ENCODE peak calls at places on chromosomes 1 and 21, in six cellular contexts. C is IMR-90, D is H9, E is H1, N is mesendoderm, L is mesenchymal stem cell. K is an unnamed sample.

GRCh38 chr1:221694109-221694508 is 47.8 kb downstream of the DUSP10 start:
- DNase-seq in C (no peak), E (no peak), L (no peak), D (no peak), N (no peak), K (no peak)

GRCh38 chr1:36803870-36804560 is 230.3 kb downstream of the GRIK3 start:
- DNase-seq in N (no peak), E (no peak), L (no peak), D (no peak), C (no peak), K (no peak)

GRCh38 chr1:15696956-15697521 is 12.9 kb downstream of the PLEKHM2 start:
- DNase-seq in L (no peak), E (no peak), N (no peak), C (no peak), D (no peak), K (no peak)

GRCh38 chr1:58204284-58204683 is 342.2 kb downstream of the OMA1 start:
- DNase-seq in C (no peak), N (peak), D (no peak), L (no peak), E (no peak), K (peak)

GRCh38 chr1:107767156-107767582 is 197.8 kb downstream of the VAV3 start:
- DNase-seq in N (peak), C (no peak), L (no peak), D (no peak), E (no peak), K (no peak)

GRCh38 chr1:26164036-26164927 is 4.5 kb downstream of the C1orf232 start:
- DNase-seq in N (peak), C (no peak), L (peak), D (peak), E (no peak), K (peak)

GRCh38 chr21:31731112-31731801 is 661 bp downstream of the SCAF4 start:
- DNase-seq in C (no peak), D (peak), E (no peak), N (peak), L (no peak), K (peak)

GRCh38 chr1:55937840-55938375 is 641.5 kb downstream of the PLPP3 start:
- DNase-seq in N (no peak), L (no peak), C (no peak), E (no peak), D (no peak), K (no peak)

GRCh38 chr1:201766117-201766863 is 62.7 kb upstream of the IPO9 start:
- DNase-seq in N (no peak), D (no peak), C (peak), L (peak), E (no peak), K (no peak)

GRCh38 chr1:54016343-54017282 is 1.4 kb downstream of the LDLRAD1 start:
- DNase-seq in E (no peak), D (no peak), L (peak), C (peak), N (peak), K (no peak)

GRCh38 chr1:66503841-66504470 is 30.0 kb upstream of the SGIP1 start:
- DNase-seq in L (peak), D (peak), N (peak), E (peak), C (peak), K (peak)

GRCh38 chr1:230176871-230177411 is 109.9 kb downstream of the GALNT2 start:
- DNase-seq in L (no peak), E (no peak), D (peak), C (peak), N (no peak), K (no peak)

GRCh38 chr21:25568230-25568629 is 39.1 kb downstream of the MRPL39 start:
- DNase-seq in N (peak), E (no peak), L (peak), D (no peak), C (peak), K (no peak)

GRCh38 chr1:238674331-238674730 is 712.0 kb upstream of the CHRM3 start:
- DNase-seq in C (no peak), L (no peak), D (no peak), N (no peak), E (no peak), K (no peak)

GRCh38 chr1:41379741-41380130 is 18.5 kb downstream of the FOXO6 start:
- DNase-seq in D (no peak), N (no peak), L (no peak), C (no peak), E (no peak), K (no peak)

GRCh38 chr1:41382531-41383090 is 21.4 kb downstream of the FOXO6 start:
- DNase-seq in E (no peak), D (peak), C (no peak), N (peak), L (peak), K (no peak)

GRCh38 chr1:41380195-41380594 is 19.0 kb downstream of the FOXO6 start:
- DNase-seq in N (no peak), L (no peak), E (no peak), D (no peak), C (no peak), K (no peak)

GRCh38 chr1:41381691-41382530 is 20.7 kb downstream of the FOXO6 start:
- DNase-seq in N (no peak), D (no peak), E (no peak), L (peak), C (no peak), K (no peak)

GRCh38 chr1:41380979-41381690 is 19.9 kb downstream of the FOXO6 start:
- DNase-seq in N (no peak), E (no peak), L (no peak), C (no peak), D (no peak), K (no peak)
- H3K27ac ChIP-seq in N (no peak), E (no peak), L (no peak), C (no peak), D (no peak), K (no peak)

GRCh38 chr1:18941221-18942141 is 15.0 kb downstream of the IFFO2 start:
- DNase-seq in N (peak), C (peak), L (no peak), D (peak), E (no peak), K (peak)

GRCh38 chr1:18940303-18941020 is 16.0 kb downstream of the IFFO2 start:
- DNase-seq in E (no peak), L (no peak), D (no peak), C (peak), N (no peak), K (no peak)

GRCh38 chr1:18938707-18939070 is 17.8 kb downstream of the IFFO2 start:
- DNase-seq in C (no peak), L (no peak), D (no peak), N (peak), E (no peak), K (no peak)

GRCh38 chr1:18938008-18938706 is 18.3 kb downstream of the IFFO2 start:
- DNase-seq in C (no peak), E (no peak), N (peak), D (no peak), L (peak), K (no peak)

GRCh38 chr1:18939398-18940302 is 16.8 kb downstream of the IFFO2 start:
- DNase-seq in L (peak), C (peak), E (no peak), D (no peak), N (no peak), K (no peak)
- H2BK5ac ChIP-seq in L (no peak), C (peak), E (peak), D (no peak), N (no peak), K (no peak)

DNA sequence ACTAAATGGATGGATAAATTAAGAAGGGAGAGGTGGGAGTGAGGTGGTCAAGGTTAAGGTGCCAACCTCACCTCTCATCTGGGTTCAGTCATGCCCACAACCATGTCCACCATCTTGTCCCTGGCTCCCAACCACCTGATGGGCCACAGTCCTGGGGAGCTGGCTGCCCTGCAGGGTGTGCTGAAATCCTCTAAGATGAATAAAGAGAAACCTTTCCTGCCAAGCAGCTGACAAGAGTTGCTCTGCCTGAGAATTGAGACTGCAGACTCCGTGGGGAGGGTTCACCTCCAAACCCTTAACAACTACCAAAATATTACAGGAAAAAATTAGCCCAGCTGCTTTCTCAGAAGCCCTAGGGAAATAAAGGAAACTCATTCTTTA is 15.2 kb upstream of the FGR start:
- DNase-seq in D (no peak), E (no peak), L (no peak), C (no peak), N (no peak), K (no peak)
- H3K27ac ChIP-seq in D (no peak), E (no peak), L (no peak), C (no peak), N (no peak), K (no peak)

DNA sequence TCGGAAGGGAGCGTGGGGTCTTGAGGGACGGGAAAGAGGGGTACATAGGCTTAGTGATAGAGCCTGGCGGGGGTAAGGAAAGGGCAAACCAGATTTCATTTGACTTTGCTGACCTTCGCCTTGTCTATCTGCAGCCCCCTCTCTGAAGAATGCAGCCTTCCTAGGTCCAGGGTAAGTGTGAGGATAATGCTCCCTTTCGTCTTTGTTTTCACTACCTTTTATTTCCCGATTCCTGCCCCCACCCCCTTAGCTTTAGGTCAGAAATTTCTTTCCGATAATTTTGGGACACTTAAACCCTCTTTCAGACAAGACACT is 396 bp downstream of the ATP5PB start:
- DNase-seq in E (no peak), C (no peak), D (no peak), L (no peak), N (no peak), K (no peak)
- H2BK5ac ChIP-seq in E (peak), C (peak), D (no peak), L (no peak), N (peak), K (no peak)

K was measured in neuronal stem cell.